ENCODE peak calls at places on chromosomes 4 and X, in nine cellular contexts. One of them, this sample, is unnamed.
A peak's percentile ranks its signal among the peaks of the same experiment; 100 is the strongest.

GRCh38 chr4:8920969-8921368 is 49.3 kb upstream of the HMX1 start:
- DNase-seq in NCI-H1105 treated with DMSO at 0.1 percent for 48 hours: no peak
- DNase-seq in T-cell: no peak
- DNase-seq in NCI-H1436: no peak
- DNase-seq in GM13976: no peak
- DNase-seq in stimulated activated CD8-positive, alpha-beta memory T cell treated with anti-CD3 and anti-CD28 coated beads, Interleukin-7, amount 100 ng/mL, for 24 hours: no peak
- DNase-seq in immature natural killer cell: no peak
- DNase-seq in GM03348: peak; percentile 3
- DNase-seq in HFFc6: no peak
- DNase-seq in this sample: no peak

GRCh38 chr4:113684534-113685091 is 76.9 kb downstream of the CAMK2D start:
- DNase-seq in NCI-H1105 treated with DMSO at 0.1 percent for 48 hours: no peak
- DNase-seq in T-cell: no peak
- DNase-seq in NCI-H1436: no peak
- DNase-seq in GM13976: no peak
- DNase-seq in stimulated activated CD8-positive, alpha-beta memory T cell treated with anti-CD3 and anti-CD28 coated beads, Interleukin-7, amount 100 ng/mL, for 24 hours: no peak
- DNase-seq in immature natural killer cell: no peak
- DNase-seq in GM03348: peak; percentile 48
- DNase-seq in HFFc6: peak; percentile 81
- DNase-seq in this sample: no peak

GRCh38 chrX:123324628-123325027 is 140.6 kb downstream of the GRIA3 start:
- DNase-seq in NCI-H1105 treated with DMSO at 0.1 percent for 48 hours: no peak
- DNase-seq in T-cell: no peak
- DNase-seq in NCI-H1436: peak; percentile 0
- DNase-seq in GM13976: no peak
- DNase-seq in stimulated activated CD8-positive, alpha-beta memory T cell treated with anti-CD3 and anti-CD28 coated beads, Interleukin-7, amount 100 ng/mL, for 24 hours: no peak
- DNase-seq in immature natural killer cell: no peak
- DNase-seq in GM03348: peak; percentile 9
- DNase-seq in HFFc6: peak; percentile 24
- DNase-seq in this sample: no peak

GRCh38 chr4:91422011-91422410 is 881.8 kb upstream of the GRID2 start:
- DNase-seq in NCI-H1105 treated with DMSO at 0.1 percent for 48 hours: no peak
- DNase-seq in T-cell: no peak
- DNase-seq in NCI-H1436: no peak
- DNase-seq in GM13976: no peak
- DNase-seq in stimulated activated CD8-positive, alpha-beta memory T cell treated with anti-CD3 and anti-CD28 coated beads, Interleukin-7, amount 100 ng/mL, for 24 hours: no peak
- DNase-seq in immature natural killer cell: no peak
- DNase-seq in GM03348: no peak
- DNase-seq in HFFc6: no peak
- DNase-seq in this sample: no peak

GRCh38 chr4:15201782-15202181 is 199.5 kb downstream of the CPEB2 start:
- DNase-seq in NCI-H1105 treated with DMSO at 0.1 percent for 48 hours: no peak
- DNase-seq in T-cell: no peak
- DNase-seq in NCI-H1436: no peak
- DNase-seq in GM13976: no peak
- DNase-seq in stimulated activated CD8-positive, alpha-beta memory T cell treated with anti-CD3 and anti-CD28 coated beads, Interleukin-7, amount 100 ng/mL, for 24 hours: no peak
- DNase-seq in immature natural killer cell: no peak
- DNase-seq in GM03348: no peak
- DNase-seq in HFFc6: no peak
- DNase-seq in this sample: no peak

GRCh38 chrX:114582698-114583395 is 1.0 kb upstream of the HTR2C start:
- DNase-seq in NCI-H1105 treated with DMSO at 0.1 percent for 48 hours: no peak
- DNase-seq in T-cell: no peak
- DNase-seq in NCI-H1436: no peak
- DNase-seq in GM13976: no peak
- DNase-seq in stimulated activated CD8-positive, alpha-beta memory T cell treated with anti-CD3 and anti-CD28 coated beads, Interleukin-7, amount 100 ng/mL, for 24 hours: no peak
- DNase-seq in immature natural killer cell: no peak
- DNase-seq in GM03348: no peak
- DNase-seq in HFFc6: no peak
- DNase-seq in this sample: no peak

GRCh38 chr4:48141048-48141447 is 7.0 kb upstream of the TXK start:
- DNase-seq in NCI-H1105 treated with DMSO at 0.1 percent for 48 hours: peak; percentile 33
- DNase-seq in T-cell: no peak
- DNase-seq in NCI-H1436: peak; percentile 48
- DNase-seq in GM13976: peak; percentile 34
- DNase-seq in stimulated activated CD8-positive, alpha-beta memory T cell treated with anti-CD3 and anti-CD28 coated beads, Interleukin-7, amount 100 ng/mL, for 24 hours: no peak
- DNase-seq in immature natural killer cell: peak; percentile 62
- DNase-seq in GM03348: peak; percentile 67
- DNase-seq in HFFc6: peak; percentile 41
- DNase-seq in this sample: no peak

GRCh38 chr4:20043992-20044391 is 207.7 kb upstream of the SLIT2 start:
- DNase-seq in NCI-H1105 treated with DMSO at 0.1 percent for 48 hours: no peak
- DNase-seq in T-cell: no peak
- DNase-seq in NCI-H1436: no peak
- DNase-seq in GM13976: no peak
- DNase-seq in stimulated activated CD8-positive, alpha-beta memory T cell treated with anti-CD3 and anti-CD28 coated beads, Interleukin-7, amount 100 ng/mL, for 24 hours: no peak
- DNase-seq in immature natural killer cell: no peak
- DNase-seq in GM03348: peak; percentile 3
- DNase-seq in HFFc6: no peak
- DNase-seq in this sample: no peak

GRCh38 chr4:51943221-51943620 is 76.9 kb downstream of the LRRC66 start:
- DNase-seq in NCI-H1105 treated with DMSO at 0.1 percent for 48 hours: no peak
- DNase-seq in T-cell: no peak
- DNase-seq in NCI-H1436: no peak
- DNase-seq in GM13976: no peak
- DNase-seq in stimulated activated CD8-positive, alpha-beta memory T cell treated with anti-CD3 and anti-CD28 coated beads, Interleukin-7, amount 100 ng/mL, for 24 hours: no peak
- DNase-seq in immature natural killer cell: no peak
- DNase-seq in GM03348: peak; percentile 57
- DNase-seq in HFFc6: no peak
- DNase-seq in this sample: no peak

GRCh38 chrX:131264053-131264452 is 25.1 kb downstream of the IGSF1 start:
- DNase-seq in NCI-H1105 treated with DMSO at 0.1 percent for 48 hours: no peak
- DNase-seq in T-cell: no peak
- DNase-seq in NCI-H1436: no peak
- DNase-seq in GM13976: no peak
- DNase-seq in stimulated activated CD8-positive, alpha-beta memory T cell treated with anti-CD3 and anti-CD28 coated beads, Interleukin-7, amount 100 ng/mL, for 24 hours: no peak
- DNase-seq in immature natural killer cell: no peak
- DNase-seq in GM03348: no peak
- DNase-seq in HFFc6: no peak
- DNase-seq in this sample: no peak

GRCh38 chr4:181646864-181647263 is 596.3 kb upstream of the TENM3 start:
- DNase-seq in NCI-H1105 treated with DMSO at 0.1 percent for 48 hours: no peak
- DNase-seq in T-cell: no peak
- DNase-seq in NCI-H1436: no peak
- DNase-seq in GM13976: no peak
- DNase-seq in stimulated activated CD8-positive, alpha-beta memory T cell treated with anti-CD3 and anti-CD28 coated beads, Interleukin-7, amount 100 ng/mL, for 24 hours: no peak
- DNase-seq in immature natural killer cell: no peak
- DNase-seq in GM03348: peak; percentile 27
- DNase-seq in HFFc6: peak; percentile 38
- DNase-seq in this sample: no peak

GRCh38 chrX:49995021-49995731 is 72.8 kb downstream of the CLCN5 start:
- DNase-seq in NCI-H1105 treated with DMSO at 0.1 percent for 48 hours: no peak
- DNase-seq in T-cell: no peak
- DNase-seq in NCI-H1436: no peak
- DNase-seq in GM13976: no peak
- DNase-seq in stimulated activated CD8-positive, alpha-beta memory T cell treated with anti-CD3 and anti-CD28 coated beads, Interleukin-7, amount 100 ng/mL, for 24 hours: no peak
- DNase-seq in immature natural killer cell: no peak
- DNase-seq in GM03348: peak; percentile 56
- DNase-seq in HFFc6: peak; percentile 48
- DNase-seq in this sample: no peak

GRCh38 chr4:22466582-22466981 is 49.3 kb downstream of the ADGRA3 start:
- DNase-seq in NCI-H1105 treated with DMSO at 0.1 percent for 48 hours: no peak
- DNase-seq in T-cell: no peak
- DNase-seq in NCI-H1436: no peak
- DNase-seq in GM13976: no peak
- DNase-seq in stimulated activated CD8-positive, alpha-beta memory T cell treated with anti-CD3 and anti-CD28 coated beads, Interleukin-7, amount 100 ng/mL, for 24 hours: no peak
- DNase-seq in immature natural killer cell: no peak
- DNase-seq in GM03348: no peak
- DNase-seq in HFFc6: no peak
- DNase-seq in this sample: no peak

GRCh38 chr4:68803013-68803412 is 12.8 kb upstream of the UGT2B10 start:
- DNase-seq in NCI-H1105 treated with DMSO at 0.1 percent for 48 hours: no peak
- DNase-seq in T-cell: no peak
- DNase-seq in NCI-H1436: no peak
- DNase-seq in GM13976: no peak
- DNase-seq in stimulated activated CD8-positive, alpha-beta memory T cell treated with anti-CD3 and anti-CD28 coated beads, Interleukin-7, amount 100 ng/mL, for 24 hours: no peak
- DNase-seq in immature natural killer cell: no peak
- DNase-seq in GM03348: no peak
- DNase-seq in HFFc6: no peak
- DNase-seq in this sample: no peak

GRCh38 chr4:37516057-37516775 is 170.0 kb downstream of the RELL1 start:
- DNase-seq in NCI-H1105 treated with DMSO at 0.1 percent for 48 hours: no peak
- DNase-seq in T-cell: no peak
- DNase-seq in NCI-H1436: no peak
- DNase-seq in GM13976: no peak
- DNase-seq in stimulated activated CD8-positive, alpha-beta memory T cell treated with anti-CD3 and anti-CD28 coated beads, Interleukin-7, amount 100 ng/mL, for 24 hours: no peak
- DNase-seq in immature natural killer cell: no peak
- DNase-seq in GM03348: no peak
- DNase-seq in HFFc6: peak; percentile 39
- DNase-seq in this sample: no peak

GRCh38 chr4:169491211-169491610 is 121.2 kb downstream of the NEK1 start:
- DNase-seq in NCI-H1105 treated with DMSO at 0.1 percent for 48 hours: no peak
- DNase-seq in T-cell: no peak
- DNase-seq in NCI-H1436: no peak
- DNase-seq in GM13976: no peak
- DNase-seq in stimulated activated CD8-positive, alpha-beta memory T cell treated with anti-CD3 and anti-CD28 coated beads, Interleukin-7, amount 100 ng/mL, for 24 hours: no peak
- DNase-seq in immature natural killer cell: no peak
- DNase-seq in GM03348: no peak
- DNase-seq in HFFc6: no peak
- DNase-seq in this sample: no peak

GRCh38 chr4:82988323-82988832 is 22.2 kb downstream of the LIN54 start:
- DNase-seq in NCI-H1105 treated with DMSO at 0.1 percent for 48 hours: no peak
- DNase-seq in T-cell: no peak
- DNase-seq in NCI-H1436: no peak
- DNase-seq in GM13976: no peak
- DNase-seq in stimulated activated CD8-positive, alpha-beta memory T cell treated with anti-CD3 and anti-CD28 coated beads, Interleukin-7, amount 100 ng/mL, for 24 hours: no peak
- DNase-seq in immature natural killer cell: no peak
- DNase-seq in GM03348: peak; percentile 55
- DNase-seq in HFFc6: peak; percentile 91
- DNase-seq in this sample: no peak

GRCh38 chrX:47579537-47579936 is 2.7 kb upstream of the TIMP1 start:
- DNase-seq in NCI-H1105 treated with DMSO at 0.1 percent for 48 hours: no peak
- DNase-seq in T-cell: no peak
- DNase-seq in NCI-H1436: no peak
- DNase-seq in GM13976: peak; percentile 68
- DNase-seq in stimulated activated CD8-positive, alpha-beta memory T cell treated with anti-CD3 and anti-CD28 coated beads, Interleukin-7, amount 100 ng/mL, for 24 hours: no peak
- DNase-seq in immature natural killer cell: no peak
- DNase-seq in GM03348: peak; percentile 39
- DNase-seq in HFFc6: peak; percentile 40
- DNase-seq in this sample: no peak

This sample was measured in NCI-H2107.